ENCODE peak calls at places on chromosome 10, in seven cellular contexts. F, O, E, H, D, Y and X are unnamed samples.

GRCh38 chr10:79159141-79159619 is 90.4 kb downstream of the ZMIZ1 start:
- DNase-seq in F (no peak), H (no peak), Y (peak; percentile 90), O (no peak), E (no peak), D (no peak), X (no peak)

GRCh38 chr10:113108180-113108835 is 158.3 kb downstream of the TCF7L2 start:
- DNase-seq in Y (no peak), H (no peak), E (no peak), O (no peak), D (no peak), F (peak; percentile 18), X (peak; percentile 33)

GRCh38 chr10:88810196-88810961 is 7.8 kb downstream of the LIPM start:
- DNase-seq in Y (peak; percentile 15), H (no peak), O (no peak), D (no peak), F (peak; percentile 8), E (no peak), X (peak; percentile 67)

GRCh38 chr10:32459072-32459703 is 13.2 kb downstream of the CCDC7 start:
- DNase-seq in O (no peak), H (no peak), Y (no peak), D (peak; percentile 13), E (no peak), F (peak; percentile 37), X (no peak)

GRCh38 chr10:62662471-62662870 is 142.0 kb upstream of the ADO start:
- DNase-seq in O (no peak), H (no peak), E (no peak), Y (no peak), F (no peak), D (no peak), X (no peak)

GRCh38 chr10:125062244-125063208 is 97.8 kb downstream of the CTBP2 start:
- DNase-seq in F (no peak), H (no peak), O (no peak), D (no peak), E (peak; percentile 84), Y (no peak), X (no peak)

GRCh38 chr10:18501198-18501597 is 150.2 kb downstream of the NSUN6 start:
- DNase-seq in H (no peak), O (no peak), D (no peak), Y (peak; percentile 63), E (no peak), F (no peak), X (no peak)

GRCh38 chr10:133200621-133201031 is 29.4 kb upstream of the UTF1 start:
- DNase-seq in O (no peak), E (peak; percentile 74), H (no peak), F (no peak), Y (no peak), D (no peak), X (no peak)

GRCh38 chr10:102648889-102649752 is 4.8 kb downstream of the TRIM8 start:
- DNase-seq in Y (no peak), F (peak; percentile 45), H (no peak), D (no peak), E (peak; percentile 93), O (no peak), X (no peak)

GRCh38 chr10:47299989-47300931 is at the start of gene GDF10:
- DNase-seq in O (no peak), D (no peak), F (no peak), E (no peak), H (no peak), Y (no peak), X (no peak)

GRCh38 chr10:86635402-86635801 is 18.9 kb upstream of the OPN4 start:
- DNase-seq in F (no peak), H (no peak), D (no peak), O (no peak), E (no peak), Y (peak; percentile 86), X (no peak)

GRCh38 chr10:45550903-45551302 is 121.7 kb downstream of the ZFAND4 start:
- DNase-seq in E (no peak), D (no peak), F (no peak), Y (no peak), H (no peak), O (no peak), X (no peak)

GRCh38 chr10:63267414-63268138 is 134.4 kb downstream of the NRBF2 start:
- DNase-seq in H (no peak), E (no peak), Y (peak; percentile 45), D (no peak), O (no peak), F (no peak), X (peak; percentile 68)

GRCh38 chr10:103072891-103073290 is 120.2 kb downstream of the NT5C2 start:
- DNase-seq in O (no peak), Y (no peak), E (no peak), H (no peak), D (no peak), F (no peak), X (no peak)

GRCh38 chr10:932589-932988 is 1.1 kb upstream of the LARP4B start:
- DNase-seq in E (peak; percentile 66), H (no peak), D (no peak), O (no peak), Y (no peak), F (no peak), X (no peak)

GRCh38 chr10:71863203-71863602 is 12.2 kb upstream of the PSAP start:
- DNase-seq in F (no peak), Y (no peak), D (no peak), H (no peak), O (no peak), E (no peak), X (no peak)

GRCh38 chr10:77582710-77583115 is 54.9 kb downstream of the KCNMA1 start:
- DNase-seq in H (no peak), E (peak; percentile 59), Y (peak; percentile 34), F (no peak), D (no peak), O (no peak), X (no peak)

GRCh38 chr10:18955041-18955440 is 93.6 kb upstream of the MALRD1 start:
- DNase-seq in E (no peak), H (no peak), O (no peak), F (no peak), D (no peak), Y (no peak), X (no peak)

GRCh38 chr10:33571616-33572015 is 237.1 kb upstream of the NRP1 start:
- DNase-seq in Y (no peak), E (no peak), H (no peak), O (no peak), F (no peak), D (no peak), X (no peak)

GRCh38 chr10:73073627-73074026 is 23.0 kb downstream of the P4HA1 start:
- DNase-seq in Y (no peak), E (no peak), D (no peak), H (no peak), F (no peak), O (no peak), X (no peak)

GRCh38 chr10:6885284-6885683 is 305.2 kb upstream of the PRKCQ start:
- DNase-seq in D (no peak), O (no peak), H (no peak), F (no peak), Y (no peak), E (no peak), X (peak; percentile 3)

GRCh38 chr10:77392236-77392721 is 245.3 kb downstream of the KCNMA1 start:
- DNase-seq in F (no peak), D (no peak), Y (peak; percentile 54), H (no peak), O (no peak), E (no peak), X (no peak)

GRCh38 chr10:1572519-1573333 is 164.6 kb downstream of the ADARB2 start:
- DNase-seq in H (no peak), E (no peak), Y (no peak), F (no peak), D (no peak), O (no peak), X (no peak)

GRCh38 chr10:93458821-93459257 is 23.3 kb downstream of the MYOF start:
- DNase-seq in E (no peak), F (no peak), H (no peak), O (no peak), Y (peak; percentile 84), D (no peak), X (peak; percentile 62)

GRCh38 chr10:10975647-10976046 is 42.0 kb upstream of the CELF2 start:
- DNase-seq in D (no peak), H (no peak), E (no peak), Y (no peak), F (no peak), O (no peak), X (no peak)

GRCh38 chr10:118698421-118698820 is 56.3 kb downstream of the CACUL1 start:
- DNase-seq in Y (peak; percentile 19), O (peak; percentile 40), H (no peak), D (peak; percentile 59), E (no peak), F (peak; percentile 79), X (peak; percentile 46)

GRCh38 chr10:103884681-103885139 is 29.3 kb upstream of the SH3PXD2A start:
- DNase-seq in D (no peak), E (no peak), O (no peak), H (no peak), Y (peak; percentile 63), F (no peak), X (peak; percentile 77)

GRCh38 chr10:1247598-1248261 is 191.5 kb downstream of the WDR37 start:
- DNase-seq in F (no peak), O (no peak), Y (no peak), E (no peak), D (no peak), H (no peak), X (no peak)

GRCh38 chr10:126480648-126481047 is 92.4 kb upstream of the ADAM12 start:
- DNase-seq in E (no peak), D (no peak), Y (no peak), H (no peak), F (no peak), O (no peak), X (no peak)

GRCh38 chr10:5663692-5664427 is 2.5 kb downstream of the ASB13 start:
- DNase-seq in F (no peak), O (no peak), Y (no peak), H (no peak), E (no peak), D (no peak), X (no peak)

GRCh38 chr10:131722121-131722520 is 178.7 kb upstream of the PPP2R2D start:
- DNase-seq in Y (no peak), D (no peak), F (no peak), E (no peak), H (peak; percentile 54), O (no peak), X (no peak)

GRCh38 chr10:6678211-6678803 is 98.2 kb upstream of the PRKCQ start:
- DNase-seq in E (no peak), F (peak; percentile 60), O (peak; percentile 44), Y (no peak), H (no peak), D (peak; percentile 23), X (peak; percentile 55)

GRCh38 chr10:100141446-100142087 is 44.3 kb downstream of the ERLIN1 start:
- DNase-seq in E (no peak), F (no peak), O (no peak), H (no peak), Y (no peak), D (no peak), X (no peak)

GRCh38 chr10:45204954-45205775 is 110.2 kb downstream of the OR13A1 start:
- DNase-seq in Y (no peak), E (no peak), O (no peak), H (no peak), D (no peak), F (no peak), X (no peak)

GRCh38 chr10:84076047-84076388 is 63.3 kb upstream of the GHITM start:
- DNase-seq in H (no peak), O (no peak), F (no peak), E (no peak), D (no peak), Y (peak; percentile 46), X (no peak)

GRCh38 chr10:13739178-13739577 is 152.4 kb downstream of the PRPF18 start:
- DNase-seq in H (no peak), O (no peak), Y (no peak), F (no peak), E (no peak), D (no peak), X (no peak)